ENCODE peak calls at places on chromosomes 5 and 9, in five cellular contexts. V is GM23248; J is fibroblast of lung; K is left kidney; H is stimulated activated naive CD8-positive, alpha-beta T cell treated with anti-CD3 and anti-CD28 coated beads, Interleukin-15, Interleukin-2, amounts not matched to agents 100 U/mL and 50 U/mL, for 24 hours. E is an unnamed sample.

GRCh38 chr5:20023686-20024085 is 35.7 kb upstream of the CDH18 start:
- DNase-seq in V (no peak), J (peak), K (no peak), H (no peak), E (no peak)

GRCh38 chr9:95425910-95426551 is 90.7 kb downstream of the PTCH1 start:
- DNase-seq in V (peak), J (peak), K (peak), H (peak), E (peak)

GRCh38 chr9:98254236-98255063 is 999 bp downstream of the TBC1D2 start:
- DNase-seq in V (peak), J (no peak), K (no peak), H (no peak), E (no peak)

GRCh38 chr5:10244357-10244944 is 5.2 kb downstream of the ATPSCKMT start:
- DNase-seq in V (no peak), J (no peak), K (no peak), H (no peak), E (no peak)

GRCh38 chr5:138963763-138964371 is 88.7 kb upstream of the LRRTM2 start:
- DNase-seq in V (no peak), J (no peak), K (peak), H (no peak), E (peak)

GRCh38 chr5:78811121-78811832 is 162.7 kb upstream of the LHFPL2 start:
- DNase-seq in V (peak), J (no peak), K (no peak), H (no peak), E (no peak)

GRCh38 chr5:66454186-66455078 is 141.8 kb upstream of the MAST4 start:
- DNase-seq in V (peak), J (peak), K (no peak), H (no peak), E (no peak)

GRCh38 chr5:90473321-90474234 is 993 bp downstream of the MBLAC2 start:
- DNase-seq in V (peak), J (peak), K (peak), H (peak), E (peak)

GRCh38 chr5:657570-657969 is 35.6 kb downstream of the TPPP start:
- DNase-seq in V (peak), J (peak), K (no peak), H (no peak), E (no peak)

GRCh38 chr9:132637351-132637750 is 32.4 kb downstream of the DDX31 start:
- DNase-seq in V (no peak), J (no peak), K (peak), H (no peak), E (no peak)

GRCh38 chr9:124752967-124753366 is 18.1 kb downstream of the NR6A1 start:
- DNase-seq in V (peak), J (peak), K (no peak), H (no peak), E (no peak)

GRCh38 chr5:30930736-30931135 is 262.8 kb upstream of the CDH6 start:
- DNase-seq in V (peak), J (no peak), K (no peak), H (no peak), E (no peak)

GRCh38 chr5:10611290-10611689 is 47.4 kb downstream of the ANKRD33B start:
- DNase-seq in V (no peak), J (peak), K (no peak), H (no peak), E (no peak)

GRCh38 chr5:81848368-81848767 is 97.5 kb upstream of the SSBP2 start:
- DNase-seq in V (no peak), J (peak), K (peak), H (no peak), E (no peak)

GRCh38 chr9:89668216-89668867 is 63.5 kb downstream of the GADD45G start:
- DNase-seq in V (no peak), J (no peak), K (peak), H (no peak), E (no peak)

GRCh38 chr5:14038341-14038959 is 94.0 kb upstream of the DNAH5 start:
- DNase-seq in V (peak), J (peak), K (no peak), H (no peak), E (no peak)

GRCh38 chr9:93038918-93039317 is 19.6 kb upstream of the SUSD3 start:
- DNase-seq in V (no peak), J (no peak), K (no peak), H (no peak), E (no peak)